ENCODE peak calls at places on chromosomes 6 and 20, in nine cellular contexts. T is RWPE1; L is CD8-positive, alpha-beta memory T cell; W is neural crest cell; A is esophagus squamous epithelium; M is brain microvascular endothelial cell; Z is A549; G is NCI-H1417; D is CD4-positive, alpha-beta memory T cell. Y is an unnamed sample.

GRCh38 chr20:34249291-34249690 is 8.1 kb downstream of the ASIP start:
- DNase-seq in T (no peak), L (no peak), W (no peak), A (no peak), M (peak; percentile 41), Z (no peak), G (no peak), D (no peak), Y (no peak)

GRCh38 chr6:130882370-130882769 is 55.2 kb downstream of the SMLR1 start:
- DNase-seq in T (no peak), L (no peak), W (no peak), A (no peak), M (no peak), Z (no peak), G (no peak), D (no peak), Y (no peak)

GRCh38 chr6:108581237-108581931 is 20.7 kb downstream of the FOXO3 start:
- DNase-seq in T (peak; percentile 57), L (no peak), W (no peak), A (no peak), M (no peak), Z (no peak), G (peak; percentile 3), D (no peak), Y (no peak)

GRCh38 chr6:4794140-4794707 is 18.0 kb downstream of the CDYL start:
- DNase-seq in T (no peak), L (no peak), W (no peak), A (no peak), M (no peak), Z (peak; percentile 60), G (no peak), D (no peak), Y (no peak)

GRCh38 chr6:134880487-134881190 is 69.3 kb downstream of the ALDH8A1 start:
- DNase-seq in T (no peak), L (no peak), W (no peak), A (no peak), M (no peak), Z (no peak), G (no peak), D (no peak), Y (no peak)

GRCh38 chr6:71386215-71386614 is 97.6 kb downstream of the OGFRL1 start:
- DNase-seq in T (no peak), L (no peak), W (no peak), A (no peak), M (no peak), Z (no peak), G (no peak), D (no peak), Y (no peak)

GRCh38 chr6:32944265-32944664 is 3.4 kb upstream of the HLA-DMB start:
- DNase-seq in T (no peak), L (no peak), W (no peak), A (no peak), M (no peak), Z (no peak), G (no peak), D (peak; percentile 41), Y (no peak)

GRCh38 chr20:18276821-18277220 is 11.5 kb upstream of the ZNF133 start:
- DNase-seq in T (peak; percentile 79), L (peak; percentile 27), W (peak; percentile 79), A (no peak), M (peak; percentile 77), Z (peak; percentile 78), G (peak; percentile 62), D (peak; percentile 48), Y (peak; percentile 91)

GRCh38 chr6:115885636-115886366 is 174.9 kb downstream of the FRK start:
- DNase-seq in T (no peak), L (no peak), W (no peak), A (no peak), M (no peak), Z (no peak), G (no peak), D (no peak), Y (no peak)

GRCh38 chr20:17430515-17430914 is 100.7 kb downstream of the BFSP1 start:
- DNase-seq in T (no peak), L (no peak), W (no peak), A (no peak), M (no peak), Z (no peak), G (peak; percentile 17), D (no peak), Y (no peak)

GRCh38 chr20:33914871-33915270 is 78.8 kb upstream of the RALY start:
- DNase-seq in T (peak; percentile 76), L (no peak), W (no peak), A (no peak), M (peak; percentile 88), Z (peak; percentile 24), G (peak; percentile 56), D (peak; percentile 34), Y (no peak)

GRCh38 chr6:134752445-134752844 is 197.5 kb downstream of the ALDH8A1 start:
- DNase-seq in T (no peak), L (no peak), W (no peak), A (no peak), M (no peak), Z (no peak), G (no peak), D (no peak), Y (no peak)

GRCh38 chr6:52587001-52587400 is 10.1 kb upstream of the TRAM2 start:
- DNase-seq in T (no peak), L (no peak), W (no peak), A (no peak), M (no peak), Z (no peak), G (no peak), D (no peak), Y (no peak)

GRCh38 chr6:125844989-125845388 is 54.2 kb downstream of the NCOA7 start:
- DNase-seq in T (no peak), L (no peak), W (no peak), A (no peak), M (no peak), Z (no peak), G (no peak), D (no peak), Y (no peak)

GRCh38 chr6:105644073-105644489 is 241.2 kb upstream of the PREP start:
- DNase-seq in T (no peak), L (no peak), W (no peak), A (no peak), M (no peak), Z (no peak), G (no peak), D (no peak), Y (no peak)

GRCh38 chr20:8183526-8183925 is 51.5 kb downstream of the PLCB1 start:
- DNase-seq in T (peak; percentile 15), L (no peak), W (no peak), A (no peak), M (peak; percentile 18), Z (no peak), G (no peak), D (no peak), Y (no peak)

GRCh38 chr6:142820336-142821016 is 124.5 kb downstream of the HIVEP2 start:
- DNase-seq in T (no peak), L (no peak), W (no peak), A (no peak), M (no peak), Z (no peak), G (no peak), D (no peak), Y (no peak)

GRCh38 chr20:1894471-1894950 is 696 bp upstream of the SIRPA start:
- DNase-seq in T (peak; percentile 72), L (no peak), W (peak; percentile 60), A (no peak), M (no peak), Z (no peak), G (no peak), D (no peak), Y (no peak)

GRCh38 chr20:60046011-60046413 is 87.8 kb downstream of the CDH26 start:
- DNase-seq in T (no peak), L (no peak), W (no peak), A (no peak), M (no peak), Z (no peak), G (no peak), D (no peak), Y (no peak)

GRCh38 chr6:111357680-111358079 is 125.3 kb downstream of the REV3L start:
- DNase-seq in T (no peak), L (no peak), W (no peak), A (no peak), M (no peak), Z (no peak), G (no peak), D (no peak), Y (no peak)

GRCh38 chr20:40882173-40882572 is 146.4 kb upstream of the TOP1 start:
- DNase-seq in T (no peak), L (no peak), W (no peak), A (no peak), M (no peak), Z (no peak), G (no peak), D (no peak), Y (no peak)

Y was measured in NCI-H526.